ENCODE peak calls at places on chromosomes 1 and 21, in ten cellular contexts. One of them, this sample, is unnamed.

GRCh38 chr1:159916240-159917051 is 8.9 kb downstream of the TAGLN2 start:
- DNase-seq in H1: no peak
- DNase-seq in ovary: no peak
- DNase-seq in A549: peak; percentile 95
- DNase-seq in suprapubic skin: no peak
- DNase-seq in stomach: peak; percentile 60
- DNase-seq in GM12878: no peak
- DNase-seq in upper lobe of left lung: no peak
- DNase-seq in SK-N-SH: peak; percentile 58
- DNase-seq in tibial nerve: no peak
- DNase-seq in this sample: no peak

GRCh38 chr1:167291539-167292195 is 71.0 kb downstream of the POU2F1 start:
- DNase-seq in suprapubic skin: no peak
- DNase-seq in GM12878: no peak
- DNase-seq in SK-N-SH: no peak
- DNase-seq in stomach: no peak
- DNase-seq in tibial nerve: no peak
- DNase-seq in H1: no peak
- DNase-seq in upper lobe of left lung: no peak
- DNase-seq in A549: no peak
- DNase-seq in ovary: no peak
- DNase-seq in this sample: no peak

GRCh38 chr1:165073402-165074007 is 283.0 kb downstream of the LMX1A start:
- DNase-seq in SK-N-SH: peak; percentile 47
- DNase-seq in tibial nerve: no peak
- DNase-seq in suprapubic skin: no peak
- DNase-seq in A549: peak; percentile 59
- DNase-seq in H1: no peak
- DNase-seq in stomach: no peak
- DNase-seq in ovary: no peak
- DNase-seq in GM12878: no peak
- DNase-seq in upper lobe of left lung: no peak
- DNase-seq in this sample: no peak

GRCh38 chr21:33980276-33980916 is 64.8 kb upstream of the ATP5PO start:
- DNase-seq in tibial nerve: no peak
- DNase-seq in ovary: no peak
- DNase-seq in A549: no peak
- DNase-seq in GM12878: no peak
- DNase-seq in SK-N-SH: no peak
- DNase-seq in suprapubic skin: no peak
- DNase-seq in upper lobe of left lung: peak; percentile 31
- DNase-seq in H1: no peak
- DNase-seq in stomach: no peak
- DNase-seq in this sample: no peak

GRCh38 chr21:42145569-42146250 is 73.2 kb upstream of the ABCG1 start:
- DNase-seq in GM12878: peak; percentile 17
- DNase-seq in suprapubic skin: peak; percentile 71
- DNase-seq in H1: peak; percentile 7
- DNase-seq in stomach: peak; percentile 59
- DNase-seq in tibial nerve: peak; percentile 33
- DNase-seq in ovary: peak; percentile 51
- DNase-seq in upper lobe of left lung: peak; percentile 64
- DNase-seq in A549: peak; percentile 44
- DNase-seq in SK-N-SH: peak; percentile 92
- DNase-seq in this sample: peak; percentile 79

GRCh38 chr1:169572184-169572583 is 14.1 kb downstream of the F5 start:
- DNase-seq in stomach: no peak
- DNase-seq in tibial nerve: no peak
- DNase-seq in H1: no peak
- DNase-seq in ovary: no peak
- DNase-seq in A549: peak; percentile 66
- DNase-seq in upper lobe of left lung: no peak
- DNase-seq in SK-N-SH: no peak
- DNase-seq in suprapubic skin: no peak
- DNase-seq in GM12878: no peak
- DNase-seq in this sample: no peak

GRCh38 chr1:171457412-171457811 is 27.9 kb upstream of the PRRC2C start:
- DNase-seq in SK-N-SH: no peak
- DNase-seq in suprapubic skin: no peak
- DNase-seq in upper lobe of left lung: no peak
- DNase-seq in ovary: no peak
- DNase-seq in A549: no peak
- DNase-seq in stomach: no peak
- DNase-seq in GM12878: no peak
- DNase-seq in H1: no peak
- DNase-seq in tibial nerve: no peak
- DNase-seq in this sample: no peak

GRCh38 chr21:37073417-37074194 is 552 bp downstream of the TTC3 start:
- DNase-seq in GM12878: no peak
- DNase-seq in tibial nerve: peak; percentile 41
- DNase-seq in H1: no peak
- DNase-seq in A549: peak; percentile 14
- DNase-seq in stomach: peak; percentile 53
- DNase-seq in upper lobe of left lung: peak; percentile 60
- DNase-seq in ovary: peak; percentile 73
- DNase-seq in suprapubic skin: peak; percentile 86
- DNase-seq in SK-N-SH: peak; percentile 61
- DNase-seq in this sample: peak; percentile 86

GRCh38 chr1:56411484-56412180 is 167.7 kb downstream of the PLPP3 start:
- DNase-seq in suprapubic skin: no peak
- DNase-seq in SK-N-SH: no peak
- DNase-seq in H1: no peak
- DNase-seq in GM12878: no peak
- DNase-seq in stomach: no peak
- DNase-seq in tibial nerve: no peak
- DNase-seq in upper lobe of left lung: no peak
- DNase-seq in A549: no peak
- DNase-seq in ovary: no peak
- DNase-seq in this sample: no peak

GRCh38 chr1:220700591-220701179 is 10.5 kb downstream of the C1orf115 start:
- DNase-seq in stomach: no peak
- DNase-seq in suprapubic skin: no peak
- DNase-seq in A549: no peak
- DNase-seq in GM12878: no peak
- DNase-seq in upper lobe of left lung: no peak
- DNase-seq in H1: no peak
- DNase-seq in ovary: no peak
- DNase-seq in SK-N-SH: no peak
- DNase-seq in tibial nerve: no peak
- DNase-seq in this sample: no peak

GRCh38 chr1:66535853-66536252 is 1.9 kb downstream of the SGIP1 start:
- DNase-seq in suprapubic skin: no peak
- DNase-seq in stomach: no peak
- DNase-seq in H1: no peak
- DNase-seq in A549: no peak
- DNase-seq in SK-N-SH: no peak
- DNase-seq in tibial nerve: no peak
- DNase-seq in ovary: no peak
- DNase-seq in GM12878: no peak
- DNase-seq in upper lobe of left lung: no peak
- DNase-seq in this sample: no peak

GRCh38 chr1:66532798-66533783 is 862 bp upstream of the SGIP1 start:
- DNase-seq in suprapubic skin: peak; percentile 56
- DNase-seq in H1: no peak
- DNase-seq in upper lobe of left lung: no peak
- DNase-seq in tibial nerve: no peak
- DNase-seq in stomach: no peak
- DNase-seq in A549: no peak
- DNase-seq in GM12878: no peak
- DNase-seq in ovary: no peak
- DNase-seq in SK-N-SH: peak; percentile 53
- DNase-seq in this sample: peak; percentile 72

GRCh38 chr1:66535149-66535548 is 1.2 kb downstream of the SGIP1 start:
- DNase-seq in A549: no peak
- DNase-seq in H1: no peak
- DNase-seq in tibial nerve: no peak
- DNase-seq in ovary: no peak
- DNase-seq in upper lobe of left lung: no peak
- DNase-seq in stomach: no peak
- DNase-seq in suprapubic skin: no peak
- DNase-seq in SK-N-SH: no peak
- DNase-seq in GM12878: no peak
- DNase-seq in this sample: no peak

GRCh38 chr1:66532214-66532613 is 1.7 kb upstream of the SGIP1 start:
- DNase-seq in stomach: no peak
- DNase-seq in GM12878: no peak
- DNase-seq in tibial nerve: no peak
- DNase-seq in suprapubic skin: no peak
- DNase-seq in H1: no peak
- DNase-seq in ovary: no peak
- DNase-seq in A549: no peak
- DNase-seq in upper lobe of left lung: no peak
- DNase-seq in SK-N-SH: no peak
- DNase-seq in this sample: no peak

DNA sequence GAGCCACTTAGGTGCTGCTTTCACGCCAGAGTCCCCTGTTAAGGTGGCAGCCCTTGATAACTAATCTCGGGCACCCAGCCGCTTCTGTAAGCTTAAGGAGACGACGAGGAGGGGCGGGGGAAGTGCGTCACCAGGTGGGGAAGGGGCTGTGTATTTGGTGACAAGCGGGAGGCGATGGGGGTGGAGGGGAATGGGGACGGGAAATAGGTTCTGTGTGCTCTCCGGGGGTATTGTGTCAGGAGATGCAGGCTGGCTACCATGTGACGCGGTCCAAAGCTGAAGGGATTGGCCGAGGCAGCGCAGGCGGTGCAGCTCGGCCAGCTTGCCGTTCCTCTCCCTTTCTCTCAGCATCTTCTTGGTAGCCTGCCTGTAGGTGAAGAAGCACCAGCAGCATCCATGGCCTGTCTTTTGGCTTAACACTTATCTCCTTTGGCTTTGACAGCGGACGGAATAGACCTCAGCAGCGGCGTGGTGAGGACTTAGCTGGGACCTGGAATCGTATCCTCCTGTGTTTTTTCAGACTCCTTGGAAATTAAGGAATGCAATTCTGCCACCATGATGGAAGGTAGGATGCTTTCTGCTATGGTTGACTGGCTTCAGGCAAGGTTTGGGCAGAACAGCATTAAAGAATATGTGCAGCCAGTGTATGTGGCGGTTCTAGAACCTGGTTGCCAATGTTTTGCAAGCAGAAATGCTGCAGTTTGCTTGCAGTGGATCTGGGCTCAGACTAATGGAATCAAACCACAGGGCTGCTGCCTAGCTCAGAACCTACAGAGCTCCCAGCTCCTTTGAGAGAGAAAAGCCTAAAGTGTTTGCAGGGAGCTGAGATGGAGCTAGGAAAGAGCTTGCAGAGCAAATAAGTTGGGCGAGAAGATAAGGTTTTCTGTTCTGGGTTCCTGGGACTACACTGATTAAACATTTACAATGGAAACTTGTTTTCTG is at the start of gene SGIP1:
- DNase-seq in tibial nerve: peak; percentile 41
- DNase-seq in H1: no peak
- DNase-seq in ovary: peak; percentile 39
- DNase-seq in upper lobe of left lung: peak; percentile 49
- DNase-seq in GM12878: no peak
- DNase-seq in suprapubic skin: peak; percentile 67
- DNase-seq in A549: no peak
- DNase-seq in stomach: peak; percentile 46
- DNase-seq in SK-N-SH: peak; percentile 88
- DNase-seq in this sample: peak; percentile 80
- TF ChIP-seq EP300 in tibial nerve: no peak
- TF ChIP-seq EP300 in H1: no peak
- TF ChIP-seq EP300 in ovary: no peak
- TF ChIP-seq EP300 in upper lobe of left lung: no peak
- TF ChIP-seq EP300 in GM12878: no peak
- TF ChIP-seq EP300 in suprapubic skin: no peak
- TF ChIP-seq EP300 in A549: no peak
- TF ChIP-seq EP300 in stomach: no peak
- TF ChIP-seq EP300 in SK-N-SH: no peak
- TF ChIP-seq EP300 in this sample: no peak

DNA sequence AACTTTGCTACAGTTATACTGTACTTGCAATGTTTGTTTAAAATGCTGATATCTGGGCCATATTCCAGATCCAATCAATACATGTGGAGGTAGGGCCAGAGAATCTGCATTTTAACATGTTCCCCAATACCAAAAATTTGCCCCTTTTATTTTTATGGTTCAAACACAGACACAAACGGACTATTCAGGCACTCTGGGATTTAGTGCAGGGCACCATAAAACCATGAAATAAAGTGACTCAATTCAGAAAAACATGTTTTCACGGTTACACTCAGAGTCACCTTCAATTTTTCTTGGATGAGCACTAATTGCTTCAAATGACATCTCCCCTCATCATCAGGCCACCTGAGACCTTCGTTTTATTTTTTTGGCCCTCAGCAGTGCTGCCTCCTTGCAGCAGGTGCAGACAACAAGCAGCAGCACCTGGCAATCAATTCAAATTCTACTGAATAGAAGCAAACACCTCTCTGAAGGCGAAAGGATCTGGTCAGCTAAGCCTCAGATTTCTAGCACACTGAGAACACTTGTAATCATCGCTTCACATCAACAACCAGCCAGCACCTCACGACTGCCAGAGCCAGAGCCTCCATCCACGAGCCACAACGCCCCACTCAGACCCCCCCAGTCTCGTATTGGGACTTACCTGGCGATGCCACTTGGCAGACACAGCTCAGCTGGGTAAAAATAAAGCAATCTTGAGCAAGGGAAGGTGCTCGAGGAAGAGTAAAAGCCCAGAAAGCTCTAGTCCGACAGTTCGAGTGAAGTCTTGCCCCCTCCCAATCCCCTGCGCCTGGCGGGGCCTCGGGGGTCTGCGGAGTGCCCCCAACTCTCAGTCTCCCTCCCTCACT is 1.1 kb downstream of the ERO1B start:
- DNase-seq in GM12878: no peak
- DNase-seq in suprapubic skin: no peak
- DNase-seq in SK-N-SH: peak; percentile 23
- DNase-seq in upper lobe of left lung: peak; percentile 26
- DNase-seq in ovary: no peak
- DNase-seq in tibial nerve: no peak
- DNase-seq in H1: no peak
- DNase-seq in stomach: no peak
- DNase-seq in A549: no peak
- DNase-seq in this sample: peak; percentile 66
- TF ChIP-seq EP300 in GM12878: no peak
- TF ChIP-seq EP300 in suprapubic skin: no peak
- TF ChIP-seq EP300 in SK-N-SH: no peak
- TF ChIP-seq EP300 in upper lobe of left lung: no peak
- TF ChIP-seq EP300 in ovary: no peak
- TF ChIP-seq EP300 in tibial nerve: no peak
- TF ChIP-seq EP300 in H1: no peak
- TF ChIP-seq EP300 in stomach: no peak
- TF ChIP-seq EP300 in A549: no peak
- TF ChIP-seq EP300 in this sample: no peak

GRCh38 chr1:48469616-48470500 is 2.1 kb downstream of the SPATA6 start:
- DNase-seq in stomach: peak; percentile 71
- DNase-seq in GM12878: no peak
- DNase-seq in SK-N-SH: no peak
- DNase-seq in upper lobe of left lung: peak; percentile 76
- DNase-seq in tibial nerve: peak; percentile 61
- DNase-seq in H1: no peak
- DNase-seq in A549: no peak
- DNase-seq in ovary: peak; percentile 41
- DNase-seq in suprapubic skin: peak; percentile 67
- DNase-seq in this sample: peak; percentile 80
- TF ChIP-seq EP300 in stomach: no peak
- TF ChIP-seq EP300 in GM12878: no peak
- TF ChIP-seq EP300 in SK-N-SH: no peak
- TF ChIP-seq EP300 in upper lobe of left lung: no peak
- TF ChIP-seq EP300 in tibial nerve: peak; percentile 54
- TF ChIP-seq EP300 in H1: no peak
- TF ChIP-seq EP300 in A549: no peak
- TF ChIP-seq EP300 in ovary: no peak
- TF ChIP-seq EP300 in suprapubic skin: no peak
- TF ChIP-seq EP300 in this sample: no peak

GRCh38 chr1:214846276-214846675 is 236.3 kb upstream of the KCNK2 start:
- DNase-seq in stomach: no peak
- DNase-seq in ovary: no peak
- DNase-seq in upper lobe of left lung: no peak
- DNase-seq in GM12878: no peak
- DNase-seq in H1: no peak
- DNase-seq in SK-N-SH: no peak
- DNase-seq in suprapubic skin: no peak
- DNase-seq in A549: no peak
- DNase-seq in tibial nerve: no peak
- DNase-seq in this sample: no peak
- TF ChIP-seq EP300 in stomach: no peak
- TF ChIP-seq EP300 in ovary: no peak
- TF ChIP-seq EP300 in upper lobe of left lung: no peak
- TF ChIP-seq EP300 in GM12878: no peak
- TF ChIP-seq EP300 in H1: no peak
- TF ChIP-seq EP300 in SK-N-SH: no peak
- TF ChIP-seq EP300 in suprapubic skin: no peak
- TF ChIP-seq EP300 in A549: no peak
- TF ChIP-seq EP300 in tibial nerve: no peak
- TF ChIP-seq EP300 in this sample: no peak

This sample was measured in sigmoid colon.